ENCODE peak calls at places on chromosomes 7 and 10, in eight cellular contexts. I, D, P, Z, M, W, J and S are unnamed samples.

GRCh38 chr7:70091362-70091761 is 493.1 kb downstream of the AUTS2 start:
- DNase-seq in D (no peak), Z (no peak), I (no peak), J (no peak), M (no peak), P (no peak), W (no peak), S (no peak)

GRCh38 chr10:14063531-14064317 is 267.0 kb downstream of the FRMD4A start:
- DNase-seq in D (no peak), W (no peak), Z (peak), P (no peak), J (no peak), I (no peak), M (peak), S (no peak)

GRCh38 chr7:152979376-152979775 is 219.8 kb downstream of the ACTR3B start:
- DNase-seq in M (no peak), D (no peak), Z (no peak), I (no peak), P (no peak), W (no peak), J (no peak), S (no peak)

GRCh38 chr10:79112898-79113431 is 44.2 kb downstream of the ZMIZ1 start:
- DNase-seq in Z (peak), M (peak), W (no peak), J (peak), I (no peak), D (no peak), P (no peak), S (no peak)

GRCh38 chr10:108392286-108392685 is 1227.8 kb upstream of the SORCS1 start:
- DNase-seq in D (no peak), Z (peak), M (peak), P (no peak), I (no peak), W (no peak), J (no peak), S (no peak)

GRCh38 chr10:17026686-17027485 is 102.7 kb downstream of the CUBN start:
- DNase-seq in P (no peak), D (no peak), M (peak), I (no peak), Z (peak), W (peak), J (no peak), S (no peak)

GRCh38 chr7:106031271-106032029 is 68.4 kb downstream of the CDHR3 start:
- DNase-seq in I (peak), D (no peak), W (no peak), Z (peak), J (no peak), P (no peak), M (peak), S (peak)

GRCh38 chr7:84811427-84811826 is 375.4 kb downstream of the SEMA3D start:
- DNase-seq in P (no peak), D (no peak), I (no peak), W (no peak), J (no peak), M (no peak), Z (no peak), S (no peak)

GRCh38 chr10:62594093-62594520 is 210.4 kb upstream of the ADO start:
- DNase-seq in J (peak), W (peak), P (peak), M (peak), D (no peak), Z (peak), I (peak), S (no peak)

GRCh38 chr10:77643795-77644468 is 6.3 kb upstream of the KCNMA1 start:
- DNase-seq in P (no peak), D (no peak), W (no peak), M (peak), I (no peak), Z (peak), J (peak), S (no peak)

GRCh38 chr7:55183897-55184296 is 165.1 kb downstream of the EGFR start:
- DNase-seq in P (no peak), D (no peak), M (no peak), W (no peak), I (no peak), Z (no peak), J (no peak), S (no peak)

GRCh38 chr10:107545717-107546116 is 381.2 kb upstream of the SORCS1 start:
- DNase-seq in Z (no peak), I (no peak), W (no peak), P (no peak), J (no peak), D (no peak), M (no peak), S (no peak)

GRCh38 chr10:12795723-12796122 is 205.8 kb downstream of the CCDC3 start:
- DNase-seq in M (no peak), P (no peak), Z (no peak), D (no peak), I (no peak), W (no peak), J (no peak), S (no peak)

GRCh38 chr10:75353183-75353582 is 48.4 kb downstream of the ZNF503 start:
- DNase-seq in J (no peak), W (no peak), P (no peak), M (no peak), I (no peak), Z (no peak), D (no peak), S (no peak)

GRCh38 chr10:122507661-122508060 is 46.3 kb downstream of the HTRA1 start:
- DNase-seq in W (no peak), D (no peak), M (peak), J (no peak), I (no peak), P (no peak), Z (no peak), S (no peak)

GRCh38 chr10:70561051-70561450 is 41.5 kb downstream of the PRF1 start:
- DNase-seq in M (no peak), Z (peak), J (no peak), D (no peak), W (no peak), P (no peak), I (no peak), S (no peak)

GRCh38 chr7:151057038-151057736 is 510 bp downstream of the CDK5 start:
- DNase-seq in W (no peak), M (no peak), D (no peak), P (peak), I (no peak), J (no peak), Z (no peak), S (no peak)

GRCh38 chr7:340200-340937 is 50.4 kb downstream of the FOXL3 start:
- DNase-seq in P (no peak), J (no peak), Z (no peak), I (no peak), D (no peak), W (no peak), M (no peak), S (no peak)

GRCh38 chr7:2116903-2117680 is 115.7 kb downstream of the MAD1L1 start:
- DNase-seq in I (no peak), D (no peak), Z (peak), J (no peak), M (peak), W (no peak), P (no peak), S (no peak)

GRCh38 chr10:114649217-114649906 is 8.7 kb downstream of the ABLIM1 start:
- DNase-seq in Z (no peak), J (no peak), P (no peak), M (no peak), W (no peak), D (no peak), I (no peak), S (no peak)